ENCODE peak calls at places on chromosomes 16 and 17, in eight cellular contexts. U, W, Z, G, O, R, L and D are unnamed samples.

GRCh38 chr17:3845361-3845753 is 689 bp downstream of the NCBP3 start:
- DNase-seq in U (no peak), W (no peak), Z (no peak), G (no peak), O (no peak), R (no peak), L (no peak), D (no peak)

GRCh38 chr16:86566601-86566965 is at the start of gene FOXC2:
- DNase-seq in U (peak), W (no peak), Z (peak), G (peak), O (peak), R (no peak), L (peak), D (peak)

GRCh38 chr17:46136820-46137219 is 56.4 kb downstream of the KANSL1 start:
- DNase-seq in U (no peak), W (no peak), Z (no peak), G (no peak), O (no peak), R (no peak), L (no peak), D (no peak)

GRCh38 chr16:19348578-19349315 is 63.2 kb downstream of the CLEC19A start:
- DNase-seq in U (no peak), W (no peak), Z (no peak), G (no peak), O (no peak), R (no peak), L (no peak), D (no peak)

GRCh38 chr17:15742051-15742795 is 10.1 kb downstream of the TBC1D26 start:
- DNase-seq in U (no peak), W (no peak), Z (no peak), G (no peak), O (no peak), R (no peak), L (no peak), D (no peak)

GRCh38 chr16:86046901-86047300 is 147.9 kb downstream of the IRF8 start:
- DNase-seq in U (no peak), W (no peak), Z (no peak), G (no peak), O (no peak), R (no peak), L (no peak), D (no peak)

GRCh38 chr16:27925612-27926011 is 137.9 kb downstream of the GSG1L start:
- DNase-seq in U (no peak), W (no peak), Z (no peak), G (no peak), O (no peak), R (no peak), L (no peak), D (no peak)

GRCh38 chr16:70576431-70577255 is 53.0 kb downstream of the SF3B3 start:
- DNase-seq in U (no peak), W (no peak), Z (no peak), G (no peak), O (no peak), R (no peak), L (no peak), D (no peak)

GRCh38 chr16:20611975-20612471 is 35.9 kb upstream of the ACSM2B start:
- DNase-seq in U (no peak), W (no peak), Z (peak), G (no peak), O (no peak), R (peak), L (peak), D (no peak)

GRCh38 chr16:66800856-66801255 is 528 bp downstream of the TERB1 start:
- DNase-seq in U (no peak), W (no peak), Z (no peak), G (no peak), O (no peak), R (no peak), L (no peak), D (no peak)

GRCh38 chr17:8741771-8742170 is 2.9 kb downstream of the CCDC42 start:
- DNase-seq in U (no peak), W (no peak), Z (no peak), G (no peak), O (no peak), R (no peak), L (no peak), D (no peak)

GRCh38 chr16:79008036-79008868 is 592.3 kb downstream of the MAF start:
- DNase-seq in U (no peak), W (no peak), Z (no peak), G (no peak), O (no peak), R (no peak), L (no peak), D (no peak)

GRCh38 chr16:1430759-1431496 is at the start of gene PERCC1:
- DNase-seq in U (no peak), W (no peak), Z (no peak), G (no peak), O (no peak), R (no peak), L (no peak), D (no peak)

GRCh38 chr17:30922235-30922993 is 669 bp downstream of the ADAP2 start:
- DNase-seq in U (peak), W (no peak), Z (peak), G (no peak), O (no peak), R (no peak), L (peak), D (no peak)

GRCh38 chr17:36869441-36869840 is 67.8 kb upstream of the LHX1 start:
- DNase-seq in U (no peak), W (no peak), Z (no peak), G (no peak), O (no peak), R (no peak), L (no peak), D (no peak)

GRCh38 chr16:56470232-56470631 is 18.9 kb downstream of the OGFOD1 start:
- DNase-seq in U (no peak), W (no peak), Z (no peak), G (no peak), O (no peak), R (no peak), L (no peak), D (no peak)

GRCh38 chr17:42849451-42850157 is 1.4 kb upstream of the AOC3 start:
- DNase-seq in U (no peak), W (no peak), Z (no peak), G (no peak), O (no peak), R (no peak), L (no peak), D (no peak)

GRCh38 chr17:62134397-62134796 is 69.3 kb upstream of the MED13 start:
- DNase-seq in U (no peak), W (no peak), Z (no peak), G (no peak), O (no peak), R (no peak), L (no peak), D (no peak)

GRCh38 chr17:39222866-39223834 is 2.6 kb downstream of the STAC2 start:
- DNase-seq in U (no peak), W (no peak), Z (no peak), G (no peak), O (no peak), R (no peak), L (no peak), D (no peak)

GRCh38 chr16:58638148-58639036 is 8.8 kb upstream of the CNOT1 start:
- DNase-seq in U (no peak), W (no peak), Z (peak), G (no peak), O (peak), R (no peak), L (peak), D (no peak)

GRCh38 chr17:77826132-77826873 is 132.2 kb upstream of the TNRC6C start:
- DNase-seq in U (no peak), W (no peak), Z (no peak), G (no peak), O (no peak), R (no peak), L (no peak), D (no peak)

GRCh38 chr17:65101371-65101770 is 35.8 kb upstream of the RGS9 start:
- DNase-seq in U (no peak), W (no peak), Z (no peak), G (no peak), O (no peak), R (no peak), L (no peak), D (no peak)

GRCh38 chr17:48995871-48996695 is 1.1 kb upstream of the IGF2BP1 start:
- DNase-seq in U (peak), W (no peak), Z (no peak), G (no peak), O (no peak), R (no peak), L (no peak), D (no peak)

GRCh38 chr17:79026345-79027273 is 2.6 kb downstream of the C1QTNF1 start:
- DNase-seq in U (no peak), W (no peak), Z (no peak), G (no peak), O (no peak), R (no peak), L (peak), D (no peak)

GRCh38 chr17:73378974-73379470 is 67.2 kb upstream of the CDC42EP4 start:
- DNase-seq in U (no peak), W (no peak), Z (no peak), G (no peak), O (no peak), R (no peak), L (no peak), D (no peak)

GRCh38 chr16:86252596-86252995 is 257.7 kb upstream of the FOXF1 start:
- DNase-seq in U (no peak), W (no peak), Z (no peak), G (no peak), O (no peak), R (no peak), L (no peak), D (no peak)